ENCODE peak calls at places on chromosomes 12 and 14, in five cellular contexts. P, F, G, O and T are unnamed samples.
A peak's percentile ranks its signal among the peaks of the same experiment; 100 is the strongest.

GRCh38 chr14:85528080-85528881 is 1.7 kb upstream of the FLRT2 start:
- DNase-seq in P (no peak), F (peak; percentile 66), G (no peak), O (peak; percentile 90), T (no peak)

GRCh38 chr14:55749201-55749812 is 169.3 kb downstream of the KTN1 start:
- DNase-seq in P (no peak), F (no peak), G (no peak), O (peak; percentile 62), T (no peak)

GRCh38 chr14:103522649-103523582 is at the start of gene CKB:
- DNase-seq in P (no peak), F (peak; percentile 93), G (no peak), O (peak; percentile 78), T (peak; percentile 22)

GRCh38 chr12:10753066-10753465 is 29.9 kb upstream of the YBX3 start:
- DNase-seq in P (no peak), F (no peak), G (no peak), O (no peak), T (no peak)

GRCh38 chr14:71650187-71650586 is 282.0 kb upstream of the RGS6 start:
- DNase-seq in P (no peak), F (no peak), G (no peak), O (peak; percentile 83), T (no peak)

GRCh38 chr14:85439696-85440328 is 90.1 kb upstream of the FLRT2 start:
- DNase-seq in P (no peak), F (no peak), G (no peak), O (no peak), T (no peak)

GRCh38 chr12:124497658-124498057 is 69.8 kb downstream of the NCOR2 start:
- DNase-seq in P (peak; percentile 66), F (peak; percentile 89), G (no peak), O (no peak), T (no peak)

GRCh38 chr14:33835677-33836076 is 115.2 kb downstream of the EGLN3 start:
- DNase-seq in P (no peak), F (no peak), G (no peak), O (no peak), T (no peak)

GRCh38 chr14:94965551-94966339 is 191.6 kb downstream of the DICER1 start:
- DNase-seq in P (no peak), F (no peak), G (no peak), O (no peak), T (no peak)

GRCh38 chr14:35988972-35989690 is 163.0 kb downstream of the BRMS1L start:
- DNase-seq in P (no peak), F (no peak), G (no peak), O (no peak), T (no peak)

GRCh38 chr12:80068173-80068572 is 31.2 kb upstream of the OTOGL start:
- DNase-seq in P (no peak), F (no peak), G (no peak), O (no peak), T (no peak)

GRCh38 chr12:109131522-109132050 is 15.2 kb downstream of the ACACB start:
- DNase-seq in P (no peak), F (peak; percentile 82), G (no peak), O (no peak), T (no peak)

GRCh38 chr12:121805800-121806555 is 2.2 kb downstream of the SETD1B start:
- DNase-seq in P (no peak), F (no peak), G (no peak), O (no peak), T (peak; percentile 47)

GRCh38 chr12:12899530-12900380 is 8.4 kb downstream of the GPRC5A start:
- DNase-seq in P (peak; percentile 26), F (peak; percentile 82), G (no peak), O (peak; percentile 28), T (no peak)

GRCh38 chr12:11834104-11834812 is 184.8 kb downstream of the ETV6 start:
- DNase-seq in P (no peak), F (no peak), G (no peak), O (no peak), T (no peak)
- H3K27ac ChIP-seq in P (peak overlapping the region; percentile 65), F (peak overlapping the region; percentile 78), G (no peak overlapping the region), O (no peak overlapping the region), T (no peak overlapping the region)

GRCh38 chr12:6567112-6567680 is 895 bp downstream of the NOP2 start:
- DNase-seq in P (no peak), F (no peak), G (no peak), O (no peak), T (no peak)
- H3K27ac ChIP-seq in P (no peak overlapping the region), F (peak overlapping the region; percentile 87), G (peak overlapping the region; percentile 67), O (peak overlapping the region; percentile 81), T (peak overlapping the region; percentile 85)

GRCh38 chr14:53183611-53184010 is 30.5 kb upstream of the DDHD1 start:
- DNase-seq in P (no peak), F (no peak), G (no peak), O (peak; percentile 41), T (no peak)

GRCh38 chr14:53190938-53191337 is 37.8 kb upstream of the DDHD1 start:
- DNase-seq in P (no peak), F (no peak), G (no peak), O (no peak), T (no peak)

GRCh38 chr14:53183071-53183470 is 29.9 kb upstream of the DDHD1 start:
- DNase-seq in P (no peak), F (no peak), G (no peak), O (peak; percentile 64), T (no peak)

GRCh38 chr14:53187921-53188463 is 34.9 kb upstream of the DDHD1 start:
- DNase-seq in P (no peak), F (no peak), G (no peak), O (no peak), T (no peak)

GRCh38 chr14:53186532-53186931 is 33.4 kb upstream of the DDHD1 start:
- DNase-seq in P (no peak), F (no peak), G (no peak), O (no peak), T (no peak)
- H3K27ac ChIP-seq in P (no peak overlapping the region), F (no peak overlapping the region), G (no peak overlapping the region), O (no peak overlapping the region), T (no peak overlapping the region)

GRCh38 chr14:75041613-75042012 is 9.7 kb downstream of the MLH3 start:
- DNase-seq in P (no peak), F (no peak), G (no peak), O (no peak), T (no peak)
- H3K27ac ChIP-seq in P (no peak overlapping the region), F (no peak overlapping the region), G (no peak overlapping the region), O (no peak overlapping the region), T (no peak overlapping the region)

DNA sequence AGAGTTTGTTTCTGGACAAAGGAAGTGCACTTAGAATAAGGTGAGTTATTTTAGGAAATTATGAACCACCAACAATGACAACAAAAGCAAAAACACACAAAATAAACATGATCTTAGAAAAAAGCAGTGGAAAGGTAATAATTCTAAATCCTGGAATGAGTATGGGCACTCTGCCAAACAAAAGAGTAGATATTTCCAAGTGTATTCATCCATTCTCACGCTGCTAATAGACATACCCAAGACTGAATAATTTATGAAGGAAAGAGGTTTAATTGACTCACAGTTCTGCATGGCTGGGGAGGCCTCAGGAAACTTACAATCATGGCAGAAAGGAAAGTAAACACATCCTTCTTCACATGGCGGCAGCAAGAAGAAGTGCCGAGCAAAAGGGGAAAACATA is 269.3 kb upstream of the NPAS3 start:
- DNase-seq in P (no peak), F (no peak), G (no peak), O (no peak), T (no peak)
- H3K27ac ChIP-seq in P (no peak overlapping the region), F (no peak overlapping the region), G (no peak overlapping the region), O (no peak overlapping the region), T (no peak overlapping the region)

GRCh38 chr12:19482551-19483109 is 43.3 kb downstream of the AEBP2 start:
- DNase-seq in P (no peak), F (no peak), G (peak; percentile 19), O (no peak), T (peak; percentile 32)

GRCh38 chr12:19483727-19484126 is 44.4 kb downstream of the AEBP2 start:
- DNase-seq in P (no peak), F (no peak), G (no peak), O (no peak), T (no peak)

GRCh38 chr12:19484738-19485137 is 45.4 kb downstream of the AEBP2 start:
- DNase-seq in P (no peak), F (no peak), G (no peak), O (no peak), T (peak; percentile 9)

GRCh38 chr12:19482036-19482435 is 42.7 kb downstream of the AEBP2 start:
- DNase-seq in P (no peak), F (no peak), G (no peak), O (no peak), T (no peak)

DNA sequence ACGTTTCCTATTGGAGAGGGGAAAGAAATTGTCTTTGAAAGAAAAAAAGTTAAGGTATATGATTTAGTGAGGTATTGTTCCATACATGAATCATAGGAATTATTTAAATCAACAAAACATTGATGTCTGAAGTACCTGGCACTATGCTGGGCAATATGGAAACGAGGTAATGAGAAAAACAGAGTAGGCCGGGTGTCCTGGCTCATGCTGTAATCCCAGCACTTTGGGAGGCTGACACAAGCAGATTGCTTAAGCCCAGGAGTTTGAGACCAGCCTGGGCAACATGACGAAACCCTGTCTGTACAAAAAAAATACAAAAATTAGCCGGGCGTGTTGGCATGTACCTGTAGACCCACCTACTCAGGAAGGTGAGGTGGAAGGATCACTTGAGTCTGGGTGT is 45.9 kb downstream of the AEBP2 start:
- DNase-seq in P (no peak), F (no peak), G (no peak), O (no peak), T (no peak)
- H3K27ac ChIP-seq in P (no peak overlapping the region), F (no peak overlapping the region), G (no peak overlapping the region), O (no peak overlapping the region), T (peak overlapping the region; percentile 30)

GRCh38 chr14:80906946-80907345 is 34.6 kb downstream of the CEP128 start:
- DNase-seq in P (no peak), F (no peak), G (no peak), O (no peak), T (no peak)
- H3K27ac ChIP-seq in P (no peak overlapping the region), F (no peak overlapping the region), G (no peak overlapping the region), O (no peak overlapping the region), T (no peak overlapping the region)

DNA sequence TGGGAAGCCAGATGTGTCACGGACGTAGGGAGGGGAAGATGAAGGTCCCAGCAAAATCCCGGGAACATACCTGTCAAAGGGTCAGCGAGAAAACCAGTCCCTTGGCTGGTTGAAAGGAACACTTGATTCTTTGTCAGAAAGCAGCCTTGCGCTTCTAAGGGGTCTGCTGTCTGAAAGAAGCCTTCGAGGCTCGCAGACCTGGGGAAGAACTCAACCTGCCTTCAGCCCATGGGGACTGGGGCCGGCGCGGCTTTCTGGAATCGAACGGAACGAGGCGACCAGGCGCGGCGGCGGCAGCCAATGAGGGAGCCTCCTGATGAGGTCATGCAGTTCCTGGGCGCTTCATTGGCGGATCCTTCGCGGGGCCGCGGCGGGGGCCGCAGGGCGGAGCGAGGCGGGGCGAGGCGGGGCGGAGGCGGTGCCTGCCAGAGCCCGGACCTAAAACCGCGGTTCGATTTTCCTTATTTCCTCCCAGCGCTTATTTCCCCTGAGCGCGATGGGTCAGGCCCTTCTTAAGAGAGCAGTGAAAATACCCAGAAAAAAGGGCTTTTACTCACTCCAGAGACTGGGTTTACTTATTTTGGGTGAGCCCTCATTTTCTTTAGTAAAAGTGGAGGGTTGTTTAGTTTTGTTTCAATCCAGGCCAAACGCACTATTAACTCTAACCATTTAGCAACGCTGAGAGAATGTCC is 11.8 kb upstream of the TTC7B start:
- DNase-seq in P (peak; percentile 90), F (peak; percentile 96), G (peak; percentile 82), O (peak; percentile 95), T (peak; percentile 88)
- H3K27ac ChIP-seq in P (peak overlapping the region; percentile 91), F (peak overlapping the region; percentile 83), G (peak overlapping the region; percentile 34), O (no peak overlapping the region), T (peak overlapping the region; percentile 57)